ENCODE peak calls at places on chromosome 9, in six cellular contexts. One of them, this sample, is unnamed.

GRCh38 chr9:20997503-20998076 is 33.9 kb downstream of the HACD4 start:
- DNase-seq in hepatic stellate cell: no peak
- DNase-seq in ELR: no peak
- DNase-seq in GM23338: no peak
- DNase-seq in B cell: no peak
- DNase-seq in cardiac fibroblast: no peak
- DNase-seq in this sample: no peak

GRCh38 chr9:7777776-7778175 is 21.8 kb downstream of the DMAC1 start:
- DNase-seq in GM23338: no peak
- DNase-seq in hepatic stellate cell: no peak
- DNase-seq in ELR: no peak
- DNase-seq in cardiac fibroblast: no peak
- DNase-seq in B cell: no peak
- DNase-seq in this sample: no peak

GRCh38 chr9:129624168-129624759 is 1.7 kb upstream of the NTMT1 start:
- DNase-seq in hepatic stellate cell: peak
- DNase-seq in cardiac fibroblast: peak
- DNase-seq in B cell: peak
- DNase-seq in GM23338: peak
- DNase-seq in ELR: peak
- DNase-seq in this sample: peak

GRCh38 chr9:12695474-12695873 is 2.3 kb downstream of the TYRP1 start:
- DNase-seq in cardiac fibroblast: no peak
- DNase-seq in B cell: no peak
- DNase-seq in GM23338: no peak
- DNase-seq in ELR: no peak
- DNase-seq in hepatic stellate cell: no peak
- DNase-seq in this sample: no peak

GRCh38 chr9:81600631-81601030 is 88.7 kb downstream of the TLE1 start:
- DNase-seq in ELR: no peak
- DNase-seq in B cell: no peak
- DNase-seq in hepatic stellate cell: no peak
- DNase-seq in GM23338: peak
- DNase-seq in cardiac fibroblast: no peak
- DNase-seq in this sample: no peak

GRCh38 chr9:15328946-15329345 is 21.9 kb upstream of the TTC39B start:
- DNase-seq in GM23338: no peak
- DNase-seq in hepatic stellate cell: no peak
- DNase-seq in cardiac fibroblast: no peak
- DNase-seq in B cell: no peak
- DNase-seq in ELR: no peak
- DNase-seq in this sample: no peak

GRCh38 chr9:83013261-83013610 is 49.7 kb downstream of the RASEF start:
- DNase-seq in B cell: no peak
- DNase-seq in hepatic stellate cell: no peak
- DNase-seq in ELR: peak
- DNase-seq in GM23338: peak
- DNase-seq in cardiac fibroblast: no peak
- DNase-seq in this sample: no peak

GRCh38 chr9:81574399-81574798 is 114.9 kb downstream of the TLE1 start:
- DNase-seq in B cell: no peak
- DNase-seq in ELR: peak
- DNase-seq in hepatic stellate cell: peak
- DNase-seq in cardiac fibroblast: no peak
- DNase-seq in GM23338: no peak
- DNase-seq in this sample: peak

GRCh38 chr9:88462191-88462590 is 72.8 kb upstream of the NXNL2 start:
- DNase-seq in ELR: peak
- DNase-seq in B cell: no peak
- DNase-seq in GM23338: no peak
- DNase-seq in cardiac fibroblast: no peak
- DNase-seq in hepatic stellate cell: no peak
- DNase-seq in this sample: no peak

GRCh38 chr9:127210851-127211730 is 53.5 kb upstream of the GARNL3 start:
- DNase-seq in cardiac fibroblast: no peak
- DNase-seq in hepatic stellate cell: no peak
- DNase-seq in GM23338: peak
- DNase-seq in ELR: no peak
- DNase-seq in B cell: no peak
- DNase-seq in this sample: no peak

GRCh38 chr9:33813712-33814641 is 3.0 kb upstream of the UBE2R2 start:
- DNase-seq in GM23338: peak
- DNase-seq in ELR: peak
- DNase-seq in hepatic stellate cell: peak
- DNase-seq in B cell: peak
- DNase-seq in cardiac fibroblast: peak
- DNase-seq in this sample: peak

GRCh38 chr9:130143974-130144373 is 28.2 kb upstream of the NCS1 start:
- DNase-seq in ELR: no peak
- DNase-seq in hepatic stellate cell: no peak
- DNase-seq in B cell: no peak
- DNase-seq in cardiac fibroblast: peak
- DNase-seq in GM23338: no peak
- DNase-seq in this sample: no peak

GRCh38 chr9:111598730-111599091 is 736 bp downstream of the PTGR1 start:
- DNase-seq in GM23338: no peak
- DNase-seq in ELR: peak
- DNase-seq in hepatic stellate cell: no peak
- DNase-seq in cardiac fibroblast: peak
- DNase-seq in B cell: peak
- DNase-seq in this sample: no peak

GRCh38 chr9:79301549-79301948 is 270.2 kb upstream of the TLE4 start:
- DNase-seq in hepatic stellate cell: no peak
- DNase-seq in B cell: no peak
- DNase-seq in GM23338: no peak
- DNase-seq in cardiac fibroblast: no peak
- DNase-seq in ELR: no peak
- DNase-seq in this sample: no peak

GRCh38 chr9:78967557-78968212 is 604.1 kb upstream of the TLE4 start:
- DNase-seq in GM23338: no peak
- DNase-seq in B cell: no peak
- DNase-seq in hepatic stellate cell: no peak
- DNase-seq in cardiac fibroblast: no peak
- DNase-seq in ELR: peak
- DNase-seq in this sample: no peak

GRCh38 chr9:90996154-90996788 is 194.7 kb downstream of the SYK start:
- DNase-seq in B cell: no peak
- DNase-seq in hepatic stellate cell: no peak
- DNase-seq in cardiac fibroblast: no peak
- DNase-seq in GM23338: peak
- DNase-seq in ELR: no peak
- DNase-seq in this sample: no peak

GRCh38 chr9:129755151-129755550 is 2.3 kb upstream of the PTGES start:
- DNase-seq in cardiac fibroblast: no peak
- DNase-seq in hepatic stellate cell: no peak
- DNase-seq in GM23338: no peak
- DNase-seq in ELR: no peak
- DNase-seq in B cell: no peak
- DNase-seq in this sample: no peak

GRCh38 chr9:33249087-33249657 is 9.2 kb downstream of the SPINK4 start:
- DNase-seq in hepatic stellate cell: no peak
- DNase-seq in ELR: no peak
- DNase-seq in cardiac fibroblast: no peak
- DNase-seq in B cell: no peak
- DNase-seq in GM23338: no peak
- DNase-seq in this sample: no peak

GRCh38 chr9:90198956-90199355 is 443.7 kb downstream of the DIRAS2 start:
- DNase-seq in ELR: no peak
- DNase-seq in hepatic stellate cell: no peak
- DNase-seq in B cell: no peak
- DNase-seq in GM23338: no peak
- DNase-seq in cardiac fibroblast: no peak
- DNase-seq in this sample: no peak

GRCh38 chr9:37676411-37676830 is 25.7 kb downstream of the FRMPD1 start:
- DNase-seq in GM23338: no peak
- DNase-seq in ELR: no peak
- DNase-seq in hepatic stellate cell: no peak
- DNase-seq in B cell: no peak
- DNase-seq in cardiac fibroblast: no peak
- DNase-seq in this sample: peak

GRCh38 chr9:84317563-84317962 is 23.0 kb downstream of the SLC28A3 start:
- DNase-seq in ELR: peak
- DNase-seq in cardiac fibroblast: no peak
- DNase-seq in B cell: no peak
- DNase-seq in GM23338: peak
- DNase-seq in hepatic stellate cell: no peak
- DNase-seq in this sample: no peak

GRCh38 chr9:116861321-116861720 is 174.2 kb downstream of the TRIM32 start:
- DNase-seq in B cell: no peak
- DNase-seq in hepatic stellate cell: no peak
- DNase-seq in cardiac fibroblast: no peak
- DNase-seq in ELR: no peak
- DNase-seq in GM23338: no peak
- DNase-seq in this sample: no peak

GRCh38 chr9:123354806-123355508 is 1.0 kb upstream of the CRB2 start:
- DNase-seq in cardiac fibroblast: no peak
- DNase-seq in ELR: no peak
- DNase-seq in hepatic stellate cell: no peak
- DNase-seq in GM23338: no peak
- DNase-seq in B cell: no peak
- DNase-seq in this sample: no peak

GRCh38 chr9:1939926-1940368 is 75.2 kb upstream of the SMARCA2 start:
- DNase-seq in ELR: peak
- DNase-seq in cardiac fibroblast: no peak
- DNase-seq in GM23338: peak
- DNase-seq in B cell: peak
- DNase-seq in hepatic stellate cell: no peak
- DNase-seq in this sample: no peak

GRCh38 chr9:122218070-122218884 is 10.5 kb downstream of the LHX6 start:
- DNase-seq in ELR: peak
- DNase-seq in GM23338: peak
- DNase-seq in hepatic stellate cell: no peak
- DNase-seq in cardiac fibroblast: no peak
- DNase-seq in B cell: no peak
- DNase-seq in this sample: peak

GRCh38 chr9:75803130-75803529 is 87.3 kb upstream of the PCSK5 start:
- DNase-seq in hepatic stellate cell: no peak
- DNase-seq in B cell: no peak
- DNase-seq in cardiac fibroblast: peak
- DNase-seq in ELR: peak
- DNase-seq in GM23338: peak
- DNase-seq in this sample: no peak

GRCh38 chr9:86946712-86947145 is 577 bp downstream of the GAS1 start:
- DNase-seq in GM23338: no peak
- DNase-seq in B cell: no peak
- DNase-seq in hepatic stellate cell: peak
- DNase-seq in ELR: peak
- DNase-seq in cardiac fibroblast: peak
- DNase-seq in this sample: peak

GRCh38 chr9:130183133-130183762 is 11.0 kb downstream of the NCS1 start:
- DNase-seq in GM23338: peak
- DNase-seq in ELR: peak
- DNase-seq in B cell: no peak
- DNase-seq in hepatic stellate cell: peak
- DNase-seq in cardiac fibroblast: peak
- DNase-seq in this sample: peak

GRCh38 chr9:115717711-115718173 is 435.8 kb upstream of the PAPPA start:
- DNase-seq in cardiac fibroblast: peak
- DNase-seq in B cell: no peak
- DNase-seq in GM23338: no peak
- DNase-seq in ELR: peak
- DNase-seq in hepatic stellate cell: peak
- DNase-seq in this sample: peak

GRCh38 chr9:36136894-36137391 is 410 bp downstream of the GLIPR2 start:
- DNase-seq in GM23338: peak
- DNase-seq in ELR: peak
- DNase-seq in hepatic stellate cell: peak
- DNase-seq in cardiac fibroblast: no peak
- DNase-seq in B cell: no peak
- DNase-seq in this sample: no peak

GRCh38 chr9:96510258-96510657 is 60.3 kb downstream of the HABP4 start:
- DNase-seq in cardiac fibroblast: peak
- DNase-seq in ELR: no peak
- DNase-seq in hepatic stellate cell: no peak
- DNase-seq in B cell: no peak
- DNase-seq in GM23338: peak
- DNase-seq in this sample: no peak

GRCh38 chr9:16626577-16627130 is 243.8 kb downstream of the BNC2 start:
- DNase-seq in hepatic stellate cell: peak
- DNase-seq in cardiac fibroblast: peak
- DNase-seq in B cell: no peak
- DNase-seq in ELR: peak
- DNase-seq in GM23338: peak
- DNase-seq in this sample: peak

GRCh38 chr9:97809666-97810344 is 43.2 kb upstream of the FOXE1 start:
- DNase-seq in ELR: peak
- DNase-seq in cardiac fibroblast: no peak
- DNase-seq in GM23338: peak
- DNase-seq in B cell: no peak
- DNase-seq in hepatic stellate cell: no peak
- DNase-seq in this sample: no peak

GRCh38 chr9:83106272-83106671 is 43.3 kb upstream of the RASEF start:
- DNase-seq in cardiac fibroblast: no peak
- DNase-seq in ELR: peak
- DNase-seq in hepatic stellate cell: no peak
- DNase-seq in B cell: no peak
- DNase-seq in GM23338: no peak
- DNase-seq in this sample: no peak

GRCh38 chr9:137632432-137633161 is 13.8 kb downstream of the EHMT1 start:
- DNase-seq in GM23338: no peak
- DNase-seq in ELR: no peak
- DNase-seq in cardiac fibroblast: no peak
- DNase-seq in hepatic stellate cell: no peak
- DNase-seq in B cell: no peak
- DNase-seq in this sample: no peak

GRCh38 chr9:78004478-78005229 is 27.0 kb downstream of the GNAQ start:
- DNase-seq in hepatic stellate cell: no peak
- DNase-seq in ELR: peak
- DNase-seq in B cell: no peak
- DNase-seq in cardiac fibroblast: no peak
- DNase-seq in GM23338: peak
- DNase-seq in this sample: no peak

GRCh38 chr9:92122792-92123191 is 7.6 kb upstream of the SPTLC1 start:
- DNase-seq in ELR: no peak
- DNase-seq in GM23338: no peak
- DNase-seq in B cell: no peak
- DNase-seq in hepatic stellate cell: no peak
- DNase-seq in cardiac fibroblast: no peak
- DNase-seq in this sample: no peak